ENCODE peak calls at places on chromosome 21, in five cellular contexts. K is H7; N is fibroblast of villous mesenchyme; S is iPS-NIHi11; V is activated CD4-positive, alpha-beta T cell treated with anti-CD3 and anti-CD28 coated beads, Interleukin-2, amount 10 ng/mL, durations not matched to agents 7 days and 5 days. O is an unnamed sample.

GRCh38 chr21:31618696-31619430 is 40.6 kb upstream of the SOD1 start:
- DNase-seq in K (no peak), N (no peak), S (no peak), V (no peak), O (no peak)

GRCh38 chr21:32844653-32845443 is 73.3 kb upstream of the PAXBP1 start:
- DNase-seq in K (no peak), N (peak), S (no peak), V (no peak), O (no peak)

GRCh38 chr21:31184462-31184861 is 146.2 kb upstream of the KRTAP19-8 start:
- DNase-seq in K (no peak), N (no peak), S (no peak), V (peak), O (no peak)

GRCh38 chr21:43972850-43973633 is 39.1 kb upstream of the TRAPPC10 start:
- DNase-seq in K (peak), N (peak), S (no peak), V (no peak), O (no peak)

GRCh38 chr21:27787046-27787445 is 820.2 kb upstream of the ADAMTS5 start:
- DNase-seq in K (no peak), N (no peak), S (no peak), V (no peak), O (no peak)

GRCh38 chr21:35046880-35047229 is 2.2 kb downstream of the RUNX1 start:
- DNase-seq in K (no peak), N (no peak), S (no peak), V (no peak), O (no peak)

GRCh38 chr21:14523234-14523633 is 22.9 kb downstream of the SAMSN1 start:
- DNase-seq in K (no peak), N (no peak), S (no peak), V (peak), O (no peak)

GRCh38 chr21:45001134-45002095 is 61.6 kb downstream of the SLX9 start:
- DNase-seq in K (no peak), N (peak), S (no peak), V (no peak), O (no peak)

GRCh38 chr21:15415541-15416261 is 314.1 kb upstream of the USP25 start:
- DNase-seq in K (no peak), N (no peak), S (no peak), V (no peak), O (no peak)

GRCh38 chr21:25171438-25171837 is 435.8 kb downstream of the MRPL39 start:
- DNase-seq in K (no peak), N (no peak), S (no peak), V (no peak), O (no peak)

GRCh38 chr21:26732442-26733221 is 112.6 kb downstream of the ADAMTS1 start:
- DNase-seq in K (peak), N (peak), S (peak), V (peak), O (peak)

GRCh38 chr21:45074048-45074817 is at the start of gene ADARB1:
- DNase-seq in K (peak), N (peak), S (peak), V (peak), O (no peak)

GRCh38 chr21:27804515-27804914 is 837.6 kb upstream of the ADAMTS5 start:
- DNase-seq in K (no peak), N (no peak), S (no peak), V (no peak), O (no peak)

GRCh38 chr21:42835211-42835610 is 44.1 kb downstream of the WDR4 start:
- DNase-seq in K (no peak), N (no peak), S (no peak), V (no peak), O (no peak)

O was measured in dermis microvascular lymphatic vessel endothelial cell.